ENCODE peak calls at places on chromosomes 12 and 14, in ten cellular contexts. O is A549, W is K562, P is WTC11, I is HCT116, F is endothelial cell of umbilical vein, C is HepG2, T is GM12878, A is H1, Q is SK-N-SH. E is an unnamed sample.

GRCh38 chr12:3314306-3314663 is 176.7 kb upstream of the PRMT8 start:
- DNase-seq in A (no peak), W (no peak), C (no peak), I (no peak), F (no peak), O (no peak), P (no peak), T (no peak), Q (no peak), E (no peak)

GRCh38 chr12:2231956-2232355 is 179.2 kb downstream of the CACNA1C start:
- DNase-seq in P (no peak), A (no peak), Q (no peak), I (no peak), C (no peak), T (no peak), F (no peak), O (no peak), W (no peak), E (no peak)

GRCh38 chr14:103732868-103733626 is 17.4 kb downstream of the ZFYVE21 start:
- DNase-seq in I (no peak), W (no peak), C (no peak), A (no peak), Q (no peak), F (no peak), O (no peak), P (no peak), T (no peak), E (no peak)

GRCh38 chr12:84694111-84694510 is 218.5 kb downstream of the SLC6A15 start:
- DNase-seq in Q (no peak), C (no peak), F (no peak), T (no peak), A (no peak), I (no peak), W (no peak), P (no peak), O (no peak), E (no peak)

GRCh38 chr12:122200541-122201175 is 2.9 kb upstream of the B3GNT4 start:
- DNase-seq in F (no peak), T (no peak), W (no peak), O (no peak), A (no peak), P (peak; percentile 60), C (no peak), Q (peak; percentile 59), I (no peak), E (no peak)

GRCh38 chr14:22974530-22975313 is 7.6 kb downstream of the AJUBA start:
- DNase-seq in I (no peak), O (peak; percentile 23), F (no peak), P (no peak), T (no peak), C (no peak), A (no peak), W (no peak), Q (no peak), E (no peak)

GRCh38 chr12:3704512-3705348 is 48.2 kb downstream of the CRACR2A start:
- DNase-seq in I (no peak), O (no peak), C (no peak), Q (no peak), F (peak; percentile 63), P (no peak), W (no peak), A (no peak), T (no peak), E (peak; percentile 19)

GRCh38 chr12:6961278-6961694 is 9.2 kb downstream of the PHB2 start:
- DNase-seq in C (no peak), T (no peak), A (no peak), P (no peak), F (no peak), Q (peak; percentile 34), I (no peak), W (peak; percentile 63), O (no peak), E (peak; percentile 87)

DNA sequence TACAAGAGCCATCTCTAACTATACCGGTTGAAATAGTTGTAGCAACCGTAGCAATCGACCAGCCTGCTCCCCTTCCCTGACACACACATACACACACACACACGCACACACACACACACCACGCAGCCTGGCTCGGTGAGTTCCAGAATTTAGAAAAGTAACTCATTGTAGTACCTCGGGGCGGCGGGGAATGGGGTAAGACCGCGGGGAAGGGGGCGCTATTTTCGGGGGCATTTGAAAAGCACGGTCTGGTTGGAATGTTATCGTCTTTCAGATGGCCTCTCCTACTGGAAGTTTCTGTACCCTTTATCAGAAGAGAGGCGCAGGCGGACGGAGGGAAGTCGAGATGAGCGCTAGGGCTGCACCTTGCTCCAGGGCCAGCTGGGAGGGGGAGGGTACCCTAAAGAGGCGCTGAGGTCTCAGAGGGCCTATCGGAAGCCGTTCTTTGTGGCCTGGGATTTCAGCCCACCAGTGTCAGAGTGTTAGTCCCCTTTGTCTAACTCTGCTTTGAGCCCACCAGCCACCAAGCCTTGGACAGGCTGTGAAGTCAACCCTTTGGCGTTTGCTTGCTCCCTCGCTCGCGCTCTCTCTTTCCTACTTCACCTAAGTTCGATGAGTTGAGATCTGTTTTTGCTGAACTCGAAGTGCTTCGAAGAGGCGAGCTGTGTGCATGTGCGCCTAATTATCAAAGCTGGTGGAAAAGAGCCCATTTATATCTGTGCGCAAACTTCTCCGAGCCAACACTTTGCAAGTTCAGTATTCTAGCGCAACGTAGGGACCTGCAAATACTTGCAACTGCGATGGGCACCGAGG is 844 bp downstream of the COL2A1 start:
- DNase-seq in C (no peak), Q (no peak), O (peak; percentile 20), I (no peak), F (peak; percentile 26), W (no peak), A (no peak), P (peak; percentile 45), T (no peak), E (peak; percentile 22)
- TF ChIP-seq MAX in C (no peak), Q (no peak), O (no peak), I (no peak), F (no peak), W (no peak), A (no peak), P (no peak), T (no peak), E (no peak)

GRCh38 chr14:101774814-101775213 is 13.3 kb downstream of the PPP2R5C start:
- DNase-seq in I (no peak), O (no peak), W (no peak), T (no peak), A (no peak), F (no peak), C (no peak), Q (no peak), P (no peak), E (no peak)
- TF ChIP-seq MAX in I (no peak), O (no peak), W (no peak), T (no peak), A (no peak), F (no peak), C (no peak), Q (no peak), P (no peak), E (no peak)

DNA sequence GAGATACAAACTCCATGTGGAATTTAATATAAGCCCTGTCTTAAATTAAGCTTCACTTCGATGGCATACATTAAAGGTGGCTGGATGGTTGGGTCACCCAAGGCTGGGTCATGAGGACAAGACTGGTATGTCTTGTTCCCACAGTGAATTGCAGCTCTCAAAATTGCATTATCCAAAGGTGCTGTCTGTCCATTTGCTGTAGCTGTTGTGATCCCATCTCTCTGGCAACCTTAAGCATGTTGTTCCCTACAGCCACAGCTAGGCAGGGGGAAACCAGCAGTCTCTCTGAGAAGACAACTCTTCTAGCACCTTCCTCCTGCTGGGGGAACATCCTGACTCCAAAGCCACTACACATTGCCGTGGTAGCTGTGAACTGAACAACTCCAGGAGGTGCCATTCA is 187.0 kb downstream of the NUAK1 start:
- DNase-seq in A (no peak), O (no peak), Q (no peak), I (no peak), W (no peak), C (no peak), T (no peak), F (no peak), P (no peak), E (no peak)
- TF ChIP-seq MAX in A (no peak), O (no peak), Q (no peak), I (no peak), W (no peak), C (no peak), T (no peak), F (no peak), P (no peak), E (no peak)

GRCh38 chr14:71593966-71594365 is 338.3 kb upstream of the RGS6 start:
- DNase-seq in Q (no peak), C (no peak), O (no peak), F (no peak), P (no peak), W (no peak), A (no peak), I (no peak), T (no peak), E (no peak)

GRCh38 chr14:71595441-71595840 is 336.8 kb upstream of the RGS6 start:
- DNase-seq in Q (peak; percentile 55), C (no peak), T (no peak), I (no peak), W (no peak), F (no peak), O (no peak), P (no peak), A (no peak), E (no peak)

GRCh38 chr14:71597289-71597920 is 334.8 kb upstream of the RGS6 start:
- DNase-seq in O (no peak), P (no peak), T (no peak), I (no peak), W (no peak), Q (no peak), C (no peak), A (no peak), F (no peak), E (no peak)

GRCh38 chr14:71592361-71592760 is 339.9 kb upstream of the RGS6 start:
- DNase-seq in W (no peak), A (no peak), C (no peak), I (no peak), O (no peak), T (no peak), F (no peak), P (no peak), Q (no peak), E (no peak)

DNA sequence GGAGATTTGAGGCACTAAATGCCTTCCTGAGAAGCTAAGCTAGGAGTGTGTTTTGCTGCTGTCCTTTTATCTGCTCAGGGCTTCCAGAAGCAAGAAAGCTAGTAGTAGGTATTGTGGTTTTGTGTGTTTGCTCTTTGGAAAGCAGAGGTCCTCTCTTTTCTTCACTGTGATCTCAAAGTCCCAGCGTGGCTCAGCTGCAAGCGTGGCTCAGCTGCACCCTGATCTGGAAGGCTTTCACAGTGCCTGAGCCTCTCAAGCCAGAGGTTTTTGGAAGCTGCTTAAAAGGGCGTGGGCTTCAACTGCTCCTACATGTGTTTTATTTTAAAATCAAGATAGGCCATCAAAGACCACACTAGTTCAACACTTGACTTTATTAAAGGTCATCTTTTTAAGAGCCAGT is 337.4 kb upstream of the RGS6 start:
- DNase-seq in P (no peak), A (no peak), O (no peak), C (no peak), I (no peak), W (no peak), Q (no peak), F (no peak), T (no peak), E (no peak)
- TF ChIP-seq MAX in P (no peak), A (no peak), O (no peak), C (no peak), I (no peak), W (no peak), Q (no peak), F (no peak), T (no peak), E (no peak)

E was measured in NB4.